ENCODE peak calls at places on chromosomes 6 and 20, in seven cellular contexts. G, X, J, H, M, Q and R are unnamed samples.

GRCh38 chr6:2257358-2257757 is 12.0 kb upstream of the GMDS start:
- DNase-seq in G (no peak), X (no peak), J (no peak), H (no peak), M (no peak), Q (no peak), R (no peak)

GRCh38 chr6:39411465-39411864 is 89.0 kb upstream of the KCNK16 start:
- DNase-seq in G (no peak), X (no peak), J (no peak), H (no peak), M (no peak), Q (no peak), R (no peak)

GRCh38 chr6:35047265-35048011 is 93.7 kb downstream of the TCP11 start:
- DNase-seq in G (no peak), X (no peak), J (no peak), H (no peak), M (no peak), Q (peak; percentile 5), R (no peak)

GRCh38 chr6:130293800-130294199 is 71.0 kb upstream of the SAMD3 start:
- DNase-seq in G (peak; percentile 36), X (peak; percentile 23), J (peak; percentile 25), H (peak; percentile 47), M (peak; percentile 8), Q (peak; percentile 11), R (peak; percentile 19)

GRCh38 chr6:72784581-72784980 is 162.7 kb downstream of the KCNQ5 start:
- DNase-seq in G (no peak), X (no peak), J (no peak), H (no peak), M (no peak), Q (no peak), R (no peak)

GRCh38 chr20:11921326-11921725 is 3.6 kb downstream of the BTBD3 start:
- DNase-seq in G (no peak), X (no peak), J (no peak), H (no peak), M (no peak), Q (no peak), R (no peak)

GRCh38 chr6:7200598-7201443 is 93.1 kb downstream of the RREB1 start:
- DNase-seq in G (no peak), X (peak; percentile 89), J (no peak), H (peak; percentile 59), M (no peak), Q (no peak), R (no peak)

GRCh38 chr6:57315851-57316250 is 1.6 kb upstream of the PRIM2 start:
- DNase-seq in G (no peak), X (no peak), J (no peak), H (no peak), M (no peak), Q (no peak), R (no peak)

GRCh38 chr6:41634657-41635056 is 3.6 kb upstream of the MDFI start:
- DNase-seq in G (no peak), X (no peak), J (no peak), H (no peak), M (no peak), Q (peak; percentile 90), R (no peak)

GRCh38 chr20:6501061-6501460 is 266.4 kb upstream of the BMP2 start:
- DNase-seq in G (no peak), X (peak; percentile 24), J (no peak), H (no peak), M (no peak), Q (no peak), R (no peak)
- TF ChIP-seq POLR2AphosphoS5 in G (no peak), X (no peak), J (no peak), H (no peak), M (no peak), Q (no peak), R (no peak)

GRCh38 chr6:160349837-160350236 is 1.7 kb downstream of the SLC22A3 start:
- DNase-seq in G (no peak), X (no peak), J (no peak), H (no peak), M (no peak), Q (no peak), R (no peak)
- TF ChIP-seq TAF1 in G (no peak), X (no peak), J (no peak), H (no peak), M (no peak), Q (no peak), R (no peak)

GRCh38 chr6:90127589-90127988 is 169.1 kb downstream of the BACH2 start:
- DNase-seq in G (no peak), X (no peak), J (no peak), H (no peak), M (no peak), Q (no peak), R (no peak)

GRCh38 chr6:90135672-90136071 is 161.0 kb downstream of the BACH2 start:
- DNase-seq in G (no peak), X (no peak), J (no peak), H (no peak), M (no peak), Q (no peak), R (no peak)

GRCh38 chr6:90131091-90131490 is 165.6 kb downstream of the BACH2 start:
- DNase-seq in G (no peak), X (no peak), J (no peak), H (no peak), M (no peak), Q (no peak), R (no peak)

GRCh38 chr6:90136176-90136575 is 160.5 kb downstream of the BACH2 start:
- DNase-seq in G (no peak), X (no peak), J (no peak), H (no peak), M (no peak), Q (no peak), R (no peak)

GRCh38 chr6:90131614-90132423 is 164.8 kb downstream of the BACH2 start:
- DNase-seq in G (no peak), X (no peak), J (no peak), H (no peak), M (no peak), Q (no peak), R (no peak)
- TF ChIP-seq POLR2AphosphoS5 in G (no peak), X (no peak), J (no peak), H (no peak), M (no peak), Q (peak; percentile 71), R (no peak)

GRCh38 chr6:149898966-149899365 is 1.1 kb upstream of the RAET1E start:
- DNase-seq in G (no peak), X (no peak), J (no peak), H (no peak), M (no peak), Q (no peak), R (no peak)

GRCh38 chr6:149896491-149896890 is 1.4 kb downstream of the RAET1E start:
- DNase-seq in G (no peak), X (no peak), J (no peak), H (no peak), M (no peak), Q (no peak), R (no peak)

GRCh38 chr6:149897855-149898744 is at the start of gene RAET1E:
- DNase-seq in G (no peak), X (no peak), J (no peak), H (peak; percentile 52), M (no peak), Q (no peak), R (no peak)

GRCh38 chr6:149895702-149896310 is 2.1 kb downstream of the RAET1E start:
- DNase-seq in G (no peak), X (no peak), J (no peak), H (no peak), M (no peak), Q (peak; percentile 44), R (no peak)

DNA sequence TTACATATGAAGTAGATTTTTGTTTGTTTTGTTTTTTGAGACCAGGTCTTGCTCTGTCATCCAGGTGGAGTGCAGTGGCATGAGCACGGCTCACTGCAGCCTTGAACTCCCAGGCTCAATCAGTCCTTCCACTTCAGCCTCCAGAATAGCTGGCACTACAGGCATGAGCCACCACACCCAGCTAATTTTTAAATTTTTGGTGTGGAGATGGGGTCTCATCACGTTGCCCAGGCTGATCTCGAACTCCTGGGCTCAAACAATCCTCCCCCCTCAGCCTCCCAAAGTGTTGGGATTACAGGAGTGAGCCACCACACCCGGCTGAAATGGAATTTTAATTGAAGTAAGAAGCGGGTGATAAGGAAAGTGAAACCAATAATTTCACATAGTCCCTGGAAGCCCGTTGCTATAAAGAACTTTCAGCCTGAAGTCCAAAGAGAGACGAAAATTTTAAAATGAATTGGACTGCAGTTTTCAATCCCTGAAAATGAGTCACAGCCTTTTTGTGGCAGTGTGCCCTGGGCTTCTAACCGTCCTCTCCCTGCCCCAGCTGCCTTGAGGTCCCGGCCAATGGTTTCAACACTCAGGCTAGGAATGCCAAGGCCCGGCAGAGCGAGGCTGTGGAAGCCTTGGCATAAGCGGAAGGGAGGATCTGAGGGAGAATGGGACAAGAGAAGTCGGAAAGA is 757 bp downstream of the RAET1E start:
- DNase-seq in G (no peak), X (no peak), J (no peak), H (no peak), M (no peak), Q (no peak), R (no peak)
- TF ChIP-seq TAF1 in G (no peak), X (no peak), J (no peak), H (no peak), M (no peak), Q (no peak), R (no peak)

DNA sequence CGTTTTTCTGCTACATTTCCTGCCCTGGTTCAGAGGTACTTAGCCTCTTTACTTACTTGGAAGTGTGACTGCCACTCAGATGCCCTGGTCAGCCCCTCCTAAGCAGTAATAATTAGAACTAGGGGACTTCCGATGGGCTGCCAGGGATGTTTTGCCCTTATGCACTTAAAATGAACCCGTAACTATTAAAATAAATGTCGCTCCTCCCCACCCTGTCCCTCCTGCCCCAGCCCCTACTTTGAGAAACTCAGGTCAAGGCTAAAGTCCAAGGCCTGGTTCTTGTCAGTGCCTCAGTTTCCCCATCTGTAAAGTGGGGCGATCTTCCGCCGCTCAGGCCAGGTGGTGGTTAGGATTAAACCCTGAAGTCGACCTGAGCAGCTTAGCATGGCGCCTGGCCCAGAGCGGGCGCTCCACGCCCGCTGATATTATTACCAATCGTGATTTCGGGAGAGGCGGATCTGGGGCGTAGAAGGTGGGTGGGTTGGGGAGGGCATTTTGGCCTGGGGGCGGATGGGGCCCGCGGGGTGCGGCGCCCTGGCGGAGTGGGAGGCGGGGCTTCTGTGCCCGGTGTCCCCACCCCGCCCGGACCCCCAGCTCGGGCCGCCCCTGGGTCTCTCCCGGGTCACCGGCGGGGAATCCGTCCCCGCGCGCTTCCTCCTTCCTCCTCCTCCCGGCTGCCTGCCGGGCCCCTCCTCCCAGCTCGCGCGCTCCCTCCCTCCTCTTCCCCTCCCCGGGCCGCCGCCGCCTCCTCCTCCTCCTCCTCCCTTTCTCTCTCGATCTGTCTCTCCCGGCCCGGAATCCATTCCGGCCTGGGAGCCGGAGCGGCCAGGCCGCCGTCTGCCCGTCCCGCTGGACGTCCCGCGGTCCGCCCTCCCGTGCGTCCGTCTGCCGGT is at the start of gene SRC:
- DNase-seq in G (peak; percentile 68), X (peak; percentile 74), J (peak; percentile 39), H (peak; percentile 82), M (no peak), Q (peak; percentile 90), R (peak; percentile 74)
- TF ChIP-seq POLR2AphosphoS5 in G (no peak), X (no peak), J (peak; percentile 50), H (no peak), M (peak; percentile 48), Q (peak; percentile 56), R (peak; percentile 55)